ENCODE peak calls at places on chromosome 10, in nine cellular contexts. O is naive thymus-derived CD4-positive, alpha-beta T cell; L is SK-N-SH; K is lung; P is pancreas; V is left ventricle myocardium inferior; D is BE2C; W is A549; U is PC-3. R is an unnamed sample.

GRCh38 chr10:6769704-6770417 is 189.8 kb upstream of the PRKCQ start:
- DNase-seq in O (no peak), L (no peak), K (no peak), P (no peak), V (no peak), D (no peak), W (no peak), U (no peak), R (peak; percentile 76)

GRCh38 chr10:111532139-111532538 is 455.3 kb downstream of the ADRA2A start:
- DNase-seq in O (no peak), L (no peak), K (no peak), P (no peak), V (no peak), D (no peak), W (no peak), U (no peak), R (no peak)

GRCh38 chr10:14543048-14543903 is 212.6 kb upstream of the FRMD4A start:
- DNase-seq in O (peak; percentile 77), L (no peak), K (no peak), P (no peak), V (no peak), D (no peak), W (no peak), U (no peak), R (no peak)

GRCh38 chr10:1180836-1181235 is 124.7 kb downstream of the WDR37 start:
- DNase-seq in O (no peak), L (no peak), K (no peak), P (no peak), V (no peak), D (no peak), W (no peak), U (no peak), R (no peak)

GRCh38 chr10:84191106-84191505 is 3.2 kb upstream of the CDHR1 start:
- DNase-seq in O (peak; percentile 63), L (no peak), K (no peak), P (no peak), V (no peak), D (no peak), W (no peak), U (no peak), R (no peak)

GRCh38 chr10:85787393-85787792 is 579.2 kb downstream of the GRID1 start:
- DNase-seq in O (no peak), L (no peak), K (no peak), P (no peak), V (no peak), D (no peak), W (no peak), U (no peak), R (no peak)

GRCh38 chr10:6025683-6026225 is 36.4 kb downstream of the IL2RA start:
- DNase-seq in O (no peak), L (no peak), K (peak; percentile 0), P (no peak), V (no peak), D (no peak), W (no peak), U (no peak), R (no peak)

GRCh38 chr10:122127943-122128342 is 139.0 kb downstream of the TACC2 start:
- DNase-seq in O (no peak), L (no peak), K (no peak), P (no peak), V (no peak), D (no peak), W (no peak), U (peak; percentile 25), R (no peak)

GRCh38 chr10:66719483-66719882 is 206.4 kb upstream of the LRRTM3 start:
- DNase-seq in O (no peak), L (no peak), K (no peak), P (no peak), V (no peak), D (no peak), W (no peak), U (peak; percentile 48), R (no peak)

GRCh38 chr10:114301177-114301576 is 62.1 kb downstream of the VWA2 start:
- DNase-seq in O (no peak), L (no peak), K (no peak), P (no peak), V (no peak), D (no peak), W (no peak), U (peak; percentile 76), R (no peak)

GRCh38 chr10:124650820-124651401 is 93.3 kb downstream of the FAM53B start:
- DNase-seq in O (peak; percentile 43), L (no peak), K (no peak), P (no peak), V (no peak), D (no peak), W (no peak), U (no peak), R (no peak)

GRCh38 chr10:48462482-48463020 is 142.3 kb downstream of the ARHGAP22 start:
- DNase-seq in O (no peak), L (no peak), K (no peak), P (no peak), V (no peak), D (no peak), W (no peak), U (no peak), R (no peak)

GRCh38 chr10:75034131-75034512 is 77.3 kb upstream of the SAMD8 start:
- DNase-seq in O (no peak), L (no peak), K (no peak), P (no peak), V (no peak), D (no peak), W (no peak), U (peak; percentile 76), R (no peak)

GRCh38 chr10:47262606-47263295 is 37.2 kb upstream of the GDF10 start:
- DNase-seq in O (no peak), L (no peak), K (no peak), P (no peak), V (no peak), D (no peak), W (no peak), U (no peak), R (no peak)

GRCh38 chr10:71773221-71773971 is at the start of gene VSIR:
- DNase-seq in O (peak; percentile 95), L (peak; percentile 99), K (peak; percentile 92), P (peak; percentile 80), V (peak; percentile 93), D (peak; percentile 87), W (peak; percentile 82), U (peak; percentile 81), R (peak; percentile 89)

GRCh38 chr10:92111336-92111939 is 179.4 kb downstream of the CPEB3 start:
- DNase-seq in O (no peak), L (no peak), K (no peak), P (no peak), V (no peak), D (no peak), W (no peak), U (peak; percentile 52), R (no peak)

GRCh38 chr10:83164134-83164533 is 975.2 kb upstream of the GHITM start:
- DNase-seq in O (no peak), L (no peak), K (no peak), P (no peak), V (no peak), D (no peak), W (no peak), U (no peak), R (no peak)

GRCh38 chr10:114400091-114400490 is 4.2 kb downstream of the AFAP1L2 start:
- DNase-seq in O (no peak), L (no peak), K (no peak), P (no peak), V (no peak), D (no peak), W (no peak), U (no peak), R (no peak)

GRCh38 chr10:6558759-6559429 is 21.2 kb downstream of the PRKCQ start:
- DNase-seq in O (no peak), L (no peak), K (no peak), P (no peak), V (no peak), D (no peak), W (no peak), U (no peak), R (no peak)

GRCh38 chr10:93695720-93696119 is 6.7 kb downstream of the FRA10AC1 start:
- DNase-seq in O (no peak), L (no peak), K (no peak), P (no peak), V (no peak), D (no peak), W (no peak), U (no peak), R (no peak)

GRCh38 chr10:45180946-45181439 is 134.4 kb downstream of the OR13A1 start:
- DNase-seq in O (no peak), L (no peak), K (no peak), P (no peak), V (no peak), D (no peak), W (no peak), U (no peak), R (no peak)
- H3K4me1 ChIP-seq in O (no peaks in the 10 kb centered on the region), L (no peaks in the 10 kb centered on the region), K (no peaks in the 10 kb centered on the region), P (no peaks in the 10 kb centered on the region), V (no peaks in the 10 kb centered on the region), D (no peaks in the 10 kb centered on the region), W (no peaks in the 10 kb centered on the region), U (no peaks in the 10 kb centered on the region), R (no peaks in the 10 kb centered on the region)

DNA sequence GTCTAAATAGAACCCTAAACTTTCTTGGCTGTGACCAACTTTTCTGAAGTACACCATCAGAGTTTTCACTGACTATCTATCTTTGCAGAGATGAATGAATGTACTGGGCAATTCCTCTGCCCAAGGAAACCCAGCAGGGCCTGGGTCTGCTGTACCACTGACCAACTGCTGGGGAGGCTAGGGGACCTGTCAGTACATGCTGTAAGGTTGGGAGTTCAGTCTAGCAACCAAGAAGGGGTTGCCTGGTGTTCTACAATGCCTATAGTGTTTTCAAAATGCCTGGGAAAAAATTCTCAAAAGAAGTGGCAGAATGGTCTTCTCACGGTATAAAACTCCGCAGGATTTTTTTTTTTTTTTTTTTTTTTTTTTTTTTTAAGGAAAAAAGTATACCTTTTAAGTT is 106.3 kb downstream of the NT5C2 start:
- DNase-seq in O (no peak), L (no peak), K (no peak), P (no peak), V (no peak), D (no peak), W (no peak), U (no peak), R (no peak)
- H3K4me1 ChIP-seq in O (no peaks in the 10 kb centered on the region), L (no peaks in the 10 kb centered on the region), K (peaks cover 3% of the 10 kb centered on the region), P (no peaks in the 10 kb centered on the region), V (no peaks in the 10 kb centered on the region), D (no peaks in the 10 kb centered on the region), W (no peaks in the 10 kb centered on the region), U (no peaks in the 10 kb centered on the region), R (no peaks in the 10 kb centered on the region)

GRCh38 chr10:78772083-78772482 is 296.7 kb upstream of the ZMIZ1 start:
- DNase-seq in O (no peak), L (no peak), K (no peak), P (no peak), V (no peak), D (no peak), W (no peak), U (no peak), R (no peak)
- H3K4me1 ChIP-seq in O (no peaks in the 10 kb centered on the region), L (peaks cover under 1% of the 10 kb centered on the region), K (no peaks in the 10 kb centered on the region), P (peaks cover 15% of the 10 kb centered on the region), V (peaks cover 29% of the 10 kb centered on the region), D (peaks cover 26% of the 10 kb centered on the region), W (peaks cover 9% of the 10 kb centered on the region), U (peaks cover under 1% of the 10 kb centered on the region), R (no peaks in the 10 kb centered on the region)

DNA sequence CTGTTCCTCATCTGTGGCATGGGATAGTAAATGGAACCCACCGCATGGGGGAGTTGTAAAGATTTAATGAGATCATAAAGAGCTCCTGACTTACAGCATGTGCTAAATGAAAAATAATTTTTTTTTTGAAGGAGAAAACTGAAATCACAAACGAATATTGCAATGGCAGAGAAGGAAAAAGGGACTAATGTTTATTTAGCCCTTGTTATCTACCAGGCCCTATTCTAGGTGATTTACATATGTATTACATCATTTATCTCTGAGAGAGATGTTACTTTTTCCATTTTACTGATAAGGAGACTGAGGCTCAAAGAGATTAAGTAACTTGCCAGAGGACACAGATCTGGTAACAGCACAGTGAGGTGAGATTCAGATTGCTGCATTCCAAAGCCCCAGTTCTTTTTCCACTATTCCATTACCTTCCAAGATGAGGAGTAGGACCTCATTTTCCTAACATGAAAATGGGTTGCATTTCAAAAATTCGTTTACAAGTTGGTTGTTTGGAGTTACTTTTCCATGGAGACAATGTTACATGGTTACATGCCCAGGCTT is 28.6 kb downstream of the VCL start:
- DNase-seq in O (no peak), L (no peak), K (no peak), P (no peak), V (no peak), D (no peak), W (no peak), U (peak; percentile 47), R (no peak)
- H3K4me1 ChIP-seq in O (peaks cover 8% of the 10 kb centered on the region), L (peaks cover 73% of the 10 kb centered on the region), K (peaks cover 4% of the 10 kb centered on the region), P (peaks cover 18% of the 10 kb centered on the region), V (peaks cover 89% of the 10 kb centered on the region), D (peaks cover 4% of the 10 kb centered on the region), W (peaks cover 70% of the 10 kb centered on the region), U (peaks cover 37% of the 10 kb centered on the region), R (no peaks in the 10 kb centered on the region)

R was measured in OCI-LY7.